ENCODE peak calls at places on chromosome 13, in four cellular contexts. One of them, this sample, is unnamed. For H3K36me3 and H3K4me1, the result is how much of the 10 kb centered on the place peaks cover.

GRCh38 chr13:26601669-26602068 is 44.2 kb downstream of the WASF3 start:
- DNase-seq in body of pancreas: no peak
- DNase-seq in colonic mucosa: no peak
- DNase-seq in Peyer's patch: no peak
- DNase-seq in this sample: no peak

GRCh38 chr13:31424130-31424729 is 224.5 kb downstream of the B3GLCT start:
- DNase-seq in colonic mucosa: peak
- DNase-seq in Peyer's patch: peak
- DNase-seq in body of pancreas: peak
- DNase-seq in this sample: peak

GRCh38 chr13:51222510-51223283 is 499 bp downstream of the FAM124A start:
- DNase-seq in body of pancreas: no peak
- DNase-seq in colonic mucosa: no peak
- DNase-seq in Peyer's patch: no peak
- DNase-seq in this sample: no peak

GRCh38 chr13:93794197-93794885 is 567.7 kb downstream of the GPC6 start:
- DNase-seq in Peyer's patch: no peak
- DNase-seq in body of pancreas: no peak
- DNase-seq in colonic mucosa: no peak
- DNase-seq in this sample: no peak

GRCh38 chr13:97853550-97853949 is 99.9 kb upstream of the IPO5 start:
- DNase-seq in Peyer's patch: no peak
- DNase-seq in body of pancreas: no peak
- DNase-seq in colonic mucosa: no peak
- DNase-seq in this sample: no peak

GRCh38 chr13:108924154-108924940 is 294.9 kb downstream of the MYO16 start:
- DNase-seq in colonic mucosa: no peak
- DNase-seq in body of pancreas: no peak
- DNase-seq in Peyer's patch: no peak
- DNase-seq in this sample: no peak

GRCh38 chr13:100274942-100275506 is 186.1 kb downstream of the PCCA start:
- DNase-seq in colonic mucosa: no peak
- DNase-seq in Peyer's patch: no peak
- DNase-seq in body of pancreas: no peak
- DNase-seq in this sample: no peak

GRCh38 chr13:32617112-32617511 is 30.9 kb downstream of the PDS5B start:
- DNase-seq in body of pancreas: no peak
- DNase-seq in Peyer's patch: no peak
- DNase-seq in colonic mucosa: no peak
- DNase-seq in this sample: no peak

GRCh38 chr13:30266751-30267150 is 40.6 kb downstream of the KATNAL1 start:
- DNase-seq in body of pancreas: no peak
- DNase-seq in colonic mucosa: no peak
- DNase-seq in Peyer's patch: no peak
- DNase-seq in this sample: no peak

GRCh38 chr13:22357132-22357531 is 686.3 kb downstream of the FGF9 start:
- DNase-seq in Peyer's patch: no peak
- DNase-seq in body of pancreas: no peak
- DNase-seq in colonic mucosa: no peak
- DNase-seq in this sample: no peak

GRCh38 chr13:34035178-34035577 is 217.2 kb downstream of the RFC3 start:
- DNase-seq in colonic mucosa: no peak
- DNase-seq in Peyer's patch: no peak
- DNase-seq in body of pancreas: no peak
- DNase-seq in this sample: no peak

GRCh38 chr13:71828564-71828963 is 38.4 kb downstream of the DACH1 start:
- DNase-seq in Peyer's patch: no peak
- DNase-seq in colonic mucosa: no peak
- DNase-seq in body of pancreas: no peak
- DNase-seq in this sample: no peak

GRCh38 chr13:99403458-99403971 is 96.3 kb upstream of the GPR183 start:
- DNase-seq in body of pancreas: no peak
- DNase-seq in colonic mucosa: peak
- DNase-seq in Peyer's patch: peak
- DNase-seq in this sample: no peak

GRCh38 chr13:45627656-45628055 is 12.1 kb upstream of the ERICH6B start:
- DNase-seq in colonic mucosa: no peak
- DNase-seq in Peyer's patch: no peak
- DNase-seq in body of pancreas: no peak
- DNase-seq in this sample: no peak

GRCh38 chr13:30816733-30817132 is 81.4 kb downstream of the ALOX5AP start:
- DNase-seq in colonic mucosa: no peak
- DNase-seq in Peyer's patch: no peak
- DNase-seq in body of pancreas: no peak
- DNase-seq in this sample: no peak

GRCh38 chr13:63595811-63596210 is 2180.2 kb upstream of the PCDH20 start:
- DNase-seq in Peyer's patch: no peak
- DNase-seq in body of pancreas: no peak
- DNase-seq in colonic mucosa: no peak
- DNase-seq in this sample: no peak

GRCh38 chr13:93230466-93230865 is 3.9 kb downstream of the GPC6 start:
- DNase-seq in colonic mucosa: no peak
- DNase-seq in Peyer's patch: no peak
- DNase-seq in body of pancreas: no peak
- DNase-seq in this sample: no peak

GRCh38 chr13:83450586-83450985 is 431.7 kb downstream of the SLITRK1 start:
- DNase-seq in Peyer's patch: no peak
- DNase-seq in colonic mucosa: no peak
- DNase-seq in body of pancreas: no peak
- DNase-seq in this sample: no peak

GRCh38 chr13:42970824-42971669 is 21.0 kb downstream of the EPSTI1 start:
- DNase-seq in Peyer's patch: peak
- DNase-seq in colonic mucosa: peak
- DNase-seq in body of pancreas: peak
- DNase-seq in this sample: no peak

GRCh38 chr13:101751488-101751887 is 299.0 kb downstream of the ITGBL1 start:
- DNase-seq in Peyer's patch: no peak
- DNase-seq in colonic mucosa: no peak
- DNase-seq in body of pancreas: no peak
- DNase-seq in this sample: no peak

GRCh38 chr13:28301839-28302238 is 163.5 kb downstream of the PAN3 start:
- DNase-seq in body of pancreas: no peak
- DNase-seq in colonic mucosa: no peak
- DNase-seq in Peyer's patch: no peak
- DNase-seq in this sample: no peak

GRCh38 chr13:76939215-76939614 is 9.1 kb upstream of the ACOD1 start:
- DNase-seq in colonic mucosa: no peak
- DNase-seq in body of pancreas: no peak
- DNase-seq in Peyer's patch: no peak
- DNase-seq in this sample: no peak

GRCh38 chr13:45336025-45336800 is 4.8 kb downstream of the TPT1 start:
- DNase-seq in colonic mucosa: no peak
- DNase-seq in body of pancreas: no peak
- DNase-seq in Peyer's patch: no peak
- DNase-seq in this sample: no peak

GRCh38 chr13:30607908-30608307 is 9.8 kb upstream of the USPL1 start:
- DNase-seq in body of pancreas: no peak
- DNase-seq in colonic mucosa: no peak
- DNase-seq in Peyer's patch: peak
- DNase-seq in this sample: peak

GRCh38 chr13:70523622-70524021 is 415.4 kb upstream of the KLHL1 start:
- DNase-seq in Peyer's patch: no peak
- DNase-seq in colonic mucosa: no peak
- DNase-seq in body of pancreas: peak
- DNase-seq in this sample: no peak

GRCh38 chr13:39347926-39348901 is 254.8 kb downstream of the LHFPL6 start:
- DNase-seq in Peyer's patch: no peak
- DNase-seq in body of pancreas: no peak
- DNase-seq in colonic mucosa: no peak
- DNase-seq in this sample: no peak

GRCh38 chr13:32731576-32731975 is 145.3 kb downstream of the PDS5B start:
- DNase-seq in Peyer's patch: no peak
- DNase-seq in colonic mucosa: no peak
- DNase-seq in body of pancreas: no peak
- DNase-seq in this sample: no peak

DNA sequence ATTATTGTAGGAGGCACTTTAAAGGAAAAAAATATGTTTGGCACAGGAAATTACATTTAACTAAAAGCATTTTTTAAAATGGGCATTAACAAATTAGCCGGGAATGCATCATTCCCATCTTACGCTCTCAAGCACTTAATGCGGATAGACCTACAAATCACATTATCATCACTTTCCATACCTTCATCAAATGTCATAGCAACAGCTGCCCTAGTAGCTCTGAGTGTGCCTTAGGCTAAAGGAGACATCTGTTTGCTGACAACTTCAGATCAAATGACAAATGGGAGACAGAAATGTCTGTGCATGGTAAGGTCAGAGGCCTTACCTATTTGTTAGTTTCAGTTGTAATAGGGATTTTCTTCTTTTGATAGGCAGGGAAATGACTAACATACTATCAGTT is 773.2 kb upstream of the SLC10A2 start:
- DNase-seq in colonic mucosa: no peak
- DNase-seq in body of pancreas: no peak
- DNase-seq in Peyer's patch: no peak
- DNase-seq in this sample: no peak
- H3K4me3 ChIP-seq in colonic mucosa: no peak
- H3K4me3 ChIP-seq in body of pancreas: no peak
- H3K4me3 ChIP-seq in Peyer's patch: no peak
- H3K4me3 ChIP-seq in this sample: no peak

DNA sequence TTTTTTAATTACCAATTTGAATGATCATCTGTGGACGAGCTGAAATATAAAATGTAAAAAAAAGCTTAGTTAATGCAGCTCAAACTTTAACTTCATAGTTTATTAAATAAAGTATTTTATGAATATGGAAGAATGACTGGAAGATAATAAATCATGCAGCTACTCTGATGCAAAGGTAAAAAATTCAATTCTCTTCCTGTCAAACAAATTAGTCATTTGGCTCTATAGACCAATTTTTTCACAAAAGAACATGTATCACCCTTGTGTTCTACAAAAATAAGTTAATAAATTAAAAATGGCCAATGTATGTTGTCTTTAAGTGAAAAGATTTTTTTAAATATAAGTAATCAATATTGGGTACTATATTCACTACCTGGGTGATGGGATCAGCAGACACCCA is 26.2 kb downstream of the EXOSC8 start:
- DNase-seq in body of pancreas: no peak
- DNase-seq in colonic mucosa: no peak
- DNase-seq in Peyer's patch: no peak
- DNase-seq in this sample: no peak
- H3K36me3 ChIP-seq in body of pancreas: under half
- H3K36me3 ChIP-seq in colonic mucosa: under half
- H3K36me3 ChIP-seq in Peyer's patch: under half
- H3K36me3 ChIP-seq in this sample: under half

GRCh38 chr13:66071018-66071417 is 1159.1 kb downstream of the PCDH9 start:
- DNase-seq in Peyer's patch: no peak
- DNase-seq in colonic mucosa: no peak
- DNase-seq in body of pancreas: no peak
- DNase-seq in this sample: no peak

GRCh38 chr13:66069570-66069969 is 1160.6 kb downstream of the PCDH9 start:
- DNase-seq in colonic mucosa: no peak
- DNase-seq in body of pancreas: no peak
- DNase-seq in Peyer's patch: no peak
- DNase-seq in this sample: no peak

GRCh38 chr13:66074018-66074615 is 1156.0 kb downstream of the PCDH9 start:
- DNase-seq in colonic mucosa: no peak
- DNase-seq in body of pancreas: no peak
- DNase-seq in Peyer's patch: no peak
- DNase-seq in this sample: no peak

GRCh38 chr13:66068683-66069082 is 1161.5 kb downstream of the PCDH9 start:
- DNase-seq in colonic mucosa: no peak
- DNase-seq in body of pancreas: no peak
- DNase-seq in Peyer's patch: no peak
- DNase-seq in this sample: no peak

GRCh38 chr13:66071608-66072007 is 1158.5 kb downstream of the PCDH9 start:
- DNase-seq in body of pancreas: no peak
- DNase-seq in colonic mucosa: no peak
- DNase-seq in Peyer's patch: no peak
- DNase-seq in this sample: no peak
- H3K4me1 ChIP-seq in body of pancreas: under half
- H3K4me1 ChIP-seq in colonic mucosa: under half
- H3K4me1 ChIP-seq in Peyer's patch: under half
- H3K4me1 ChIP-seq in this sample: under half

GRCh38 chr13:110262944-110263343 is 44.0 kb downstream of the COL4A1 start:
- DNase-seq in body of pancreas: no peak
- DNase-seq in Peyer's patch: no peak
- DNase-seq in colonic mucosa: no peak
- DNase-seq in this sample: no peak
- H3K4me3 ChIP-seq in body of pancreas: no peak
- H3K4me3 ChIP-seq in Peyer's patch: no peak
- H3K4me3 ChIP-seq in colonic mucosa: no peak
- H3K4me3 ChIP-seq in this sample: no peak

DNA sequence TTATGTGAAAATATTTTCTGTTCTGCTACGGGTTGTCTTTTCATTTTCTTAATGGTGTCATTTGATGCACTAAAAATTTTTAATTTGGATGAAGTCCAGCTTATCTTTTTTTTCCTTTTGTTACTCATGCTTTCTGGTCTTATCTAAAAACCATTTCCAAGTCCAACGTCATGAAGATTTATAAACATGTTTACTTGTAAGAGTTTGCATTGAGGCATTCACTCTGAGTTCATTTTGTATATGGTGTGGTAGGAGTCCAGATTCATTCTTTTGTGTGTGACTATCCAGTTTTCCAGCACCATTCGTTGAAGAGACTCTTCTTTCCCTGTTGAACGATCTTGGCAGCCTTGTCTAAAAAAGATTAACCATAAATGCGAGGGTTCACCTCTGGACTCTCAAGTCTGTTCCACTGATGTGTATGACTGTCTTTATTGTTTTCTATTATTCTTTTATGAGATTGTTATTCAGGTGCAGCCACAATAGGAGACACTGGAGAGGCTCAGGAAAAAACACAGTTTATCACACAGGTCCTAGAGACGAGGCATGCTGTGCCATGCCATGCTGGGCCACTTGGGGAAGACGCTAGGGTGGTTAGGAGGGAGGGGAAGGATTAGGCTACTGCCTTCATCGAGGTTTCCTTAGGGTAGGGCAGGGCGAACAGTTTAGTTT is 35.0 kb downstream of the NAA16 start:
- DNase-seq in body of pancreas: no peak
- DNase-seq in Peyer's patch: no peak
- DNase-seq in colonic mucosa: no peak
- DNase-seq in this sample: no peak
- H3K36me3 ChIP-seq in body of pancreas: under half
- H3K36me3 ChIP-seq in Peyer's patch: under half
- H3K36me3 ChIP-seq in colonic mucosa: under half
- H3K36me3 ChIP-seq in this sample: under half